ENCODE peak calls at places on chromosomes 5 and 9, in ten cellular contexts. One of them, this sample, is unnamed.

GRCh38 chr5:155735388-155735787 is 591.6 kb upstream of the SGCD start:
- DNase-seq in neural progenitor cell: peak
- DNase-seq in thyroid gland: peak
- DNase-seq in cardiac muscle cell: no peak
- DNase-seq in A549: no peak
- DNase-seq in PC-3: no peak
- DNase-seq in tibial nerve: no peak
- DNase-seq in mesendoderm: peak
- DNase-seq in heart right ventricle: peak
- DNase-seq in ovary: no peak
- DNase-seq in this sample: no peak

GRCh38 chr5:109585012-109585599 is 104.6 kb upstream of the MAN2A1 start:
- DNase-seq in neural progenitor cell: no peak
- DNase-seq in thyroid gland: no peak
- DNase-seq in cardiac muscle cell: no peak
- DNase-seq in A549: no peak
- DNase-seq in PC-3: no peak
- DNase-seq in tibial nerve: no peak
- DNase-seq in mesendoderm: peak
- DNase-seq in heart right ventricle: no peak
- DNase-seq in ovary: no peak
- DNase-seq in this sample: no peak

GRCh38 chr9:91295357-91295756 is 66.4 kb downstream of the AUH start:
- DNase-seq in neural progenitor cell: no peak
- DNase-seq in thyroid gland: no peak
- DNase-seq in cardiac muscle cell: no peak
- DNase-seq in A549: no peak
- DNase-seq in PC-3: no peak
- DNase-seq in tibial nerve: no peak
- DNase-seq in mesendoderm: no peak
- DNase-seq in heart right ventricle: no peak
- DNase-seq in ovary: no peak
- DNase-seq in this sample: no peak

GRCh38 chr5:178525906-178526732 is 64.1 kb downstream of the COL23A1 start:
- DNase-seq in neural progenitor cell: no peak
- DNase-seq in thyroid gland: no peak
- DNase-seq in cardiac muscle cell: no peak
- DNase-seq in A549: no peak
- DNase-seq in PC-3: peak
- DNase-seq in tibial nerve: no peak
- DNase-seq in mesendoderm: no peak
- DNase-seq in heart right ventricle: no peak
- DNase-seq in ovary: no peak
- DNase-seq in this sample: no peak

GRCh38 chr5:105953616-105954015 is 1717.1 kb downstream of the EFNA5 start:
- DNase-seq in neural progenitor cell: no peak
- DNase-seq in thyroid gland: no peak
- DNase-seq in cardiac muscle cell: no peak
- DNase-seq in A549: no peak
- DNase-seq in PC-3: no peak
- DNase-seq in tibial nerve: no peak
- DNase-seq in mesendoderm: no peak
- DNase-seq in heart right ventricle: no peak
- DNase-seq in ovary: no peak
- DNase-seq in this sample: no peak

GRCh38 chr5:160432815-160433214 is 11.2 kb downstream of the PTTG1 start:
- DNase-seq in neural progenitor cell: no peak
- DNase-seq in thyroid gland: peak
- DNase-seq in cardiac muscle cell: no peak
- DNase-seq in A549: no peak
- DNase-seq in PC-3: no peak
- DNase-seq in tibial nerve: no peak
- DNase-seq in mesendoderm: no peak
- DNase-seq in heart right ventricle: no peak
- DNase-seq in ovary: no peak
- DNase-seq in this sample: no peak

GRCh38 chr9:134365791-134366222 is 39.6 kb downstream of the RXRA start:
- DNase-seq in neural progenitor cell: peak
- DNase-seq in thyroid gland: no peak
- DNase-seq in cardiac muscle cell: peak
- DNase-seq in A549: peak
- DNase-seq in PC-3: no peak
- DNase-seq in tibial nerve: peak
- DNase-seq in mesendoderm: peak
- DNase-seq in heart right ventricle: peak
- DNase-seq in ovary: peak
- DNase-seq in this sample: no peak

GRCh38 chr5:38191693-38192092 is 66.7 kb upstream of the EGFLAM start:
- DNase-seq in neural progenitor cell: no peak
- DNase-seq in thyroid gland: no peak
- DNase-seq in cardiac muscle cell: no peak
- DNase-seq in A549: no peak
- DNase-seq in PC-3: no peak
- DNase-seq in tibial nerve: no peak
- DNase-seq in mesendoderm: no peak
- DNase-seq in heart right ventricle: no peak
- DNase-seq in ovary: no peak
- DNase-seq in this sample: no peak

GRCh38 chr5:124678992-124679519 is 67.4 kb downstream of the ZNF608 start:
- DNase-seq in neural progenitor cell: peak
- DNase-seq in thyroid gland: no peak
- DNase-seq in cardiac muscle cell: no peak
- DNase-seq in A549: no peak
- DNase-seq in PC-3: no peak
- DNase-seq in tibial nerve: no peak
- DNase-seq in mesendoderm: no peak
- DNase-seq in heart right ventricle: no peak
- DNase-seq in ovary: no peak
- DNase-seq in this sample: no peak

GRCh38 chr5:124677376-124677998 is 69.0 kb downstream of the ZNF608 start:
- DNase-seq in neural progenitor cell: no peak
- DNase-seq in thyroid gland: peak
- DNase-seq in cardiac muscle cell: no peak
- DNase-seq in A549: no peak
- DNase-seq in PC-3: no peak
- DNase-seq in tibial nerve: no peak
- DNase-seq in mesendoderm: no peak
- DNase-seq in heart right ventricle: no peak
- DNase-seq in ovary: no peak
- DNase-seq in this sample: peak

GRCh38 chr5:124679578-124680210 is 66.7 kb downstream of the ZNF608 start:
- DNase-seq in neural progenitor cell: no peak
- DNase-seq in thyroid gland: no peak
- DNase-seq in cardiac muscle cell: no peak
- DNase-seq in A549: no peak
- DNase-seq in PC-3: no peak
- DNase-seq in tibial nerve: no peak
- DNase-seq in mesendoderm: no peak
- DNase-seq in heart right ventricle: no peak
- DNase-seq in ovary: no peak
- DNase-seq in this sample: no peak

GRCh38 chr5:124677999-124678385 is 68.4 kb downstream of the ZNF608 start:
- DNase-seq in neural progenitor cell: no peak
- DNase-seq in thyroid gland: no peak
- DNase-seq in cardiac muscle cell: no peak
- DNase-seq in A549: no peak
- DNase-seq in PC-3: no peak
- DNase-seq in tibial nerve: no peak
- DNase-seq in mesendoderm: no peak
- DNase-seq in heart right ventricle: no peak
- DNase-seq in ovary: no peak
- DNase-seq in this sample: no peak

DNA sequence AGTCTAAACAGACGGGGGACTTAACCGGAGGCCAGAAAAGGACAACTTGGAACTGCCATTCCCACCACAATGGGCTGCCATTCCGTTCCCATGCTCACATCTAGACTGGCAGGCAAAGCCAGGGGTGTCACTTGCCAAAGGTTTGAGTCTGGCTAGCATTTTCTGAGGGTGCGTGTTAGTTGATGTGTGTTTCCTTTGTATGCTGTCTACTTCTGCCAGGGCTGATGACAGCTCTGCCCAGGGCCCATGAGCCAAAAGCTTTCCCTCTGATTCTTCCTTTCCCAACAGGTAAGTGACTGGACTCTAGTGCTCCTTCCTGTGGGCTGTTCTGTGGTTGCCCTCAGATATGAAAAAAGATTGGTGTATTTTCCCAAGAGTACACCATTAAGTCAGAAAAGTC is 68.0 kb downstream of the ZNF608 start:
- DNase-seq in neural progenitor cell: no peak
- DNase-seq in thyroid gland: no peak
- DNase-seq in cardiac muscle cell: no peak
- DNase-seq in A549: no peak
- DNase-seq in PC-3: no peak
- DNase-seq in tibial nerve: no peak
- DNase-seq in mesendoderm: no peak
- DNase-seq in heart right ventricle: peak
- DNase-seq in ovary: no peak
- DNase-seq in this sample: no peak
- H3K27ac ChIP-seq in neural progenitor cell: peak
- H3K27ac ChIP-seq in thyroid gland: no peak
- H3K27ac ChIP-seq in cardiac muscle cell: peak
- H3K27ac ChIP-seq in A549: no peak
- H3K27ac ChIP-seq in PC-3: no peak
- H3K27ac ChIP-seq in tibial nerve: peak
- H3K27ac ChIP-seq in mesendoderm: no peak
- H3K27ac ChIP-seq in heart right ventricle: peak
- H3K27ac ChIP-seq in ovary: no peak
- H3K27ac ChIP-seq in this sample: peak

DNA sequence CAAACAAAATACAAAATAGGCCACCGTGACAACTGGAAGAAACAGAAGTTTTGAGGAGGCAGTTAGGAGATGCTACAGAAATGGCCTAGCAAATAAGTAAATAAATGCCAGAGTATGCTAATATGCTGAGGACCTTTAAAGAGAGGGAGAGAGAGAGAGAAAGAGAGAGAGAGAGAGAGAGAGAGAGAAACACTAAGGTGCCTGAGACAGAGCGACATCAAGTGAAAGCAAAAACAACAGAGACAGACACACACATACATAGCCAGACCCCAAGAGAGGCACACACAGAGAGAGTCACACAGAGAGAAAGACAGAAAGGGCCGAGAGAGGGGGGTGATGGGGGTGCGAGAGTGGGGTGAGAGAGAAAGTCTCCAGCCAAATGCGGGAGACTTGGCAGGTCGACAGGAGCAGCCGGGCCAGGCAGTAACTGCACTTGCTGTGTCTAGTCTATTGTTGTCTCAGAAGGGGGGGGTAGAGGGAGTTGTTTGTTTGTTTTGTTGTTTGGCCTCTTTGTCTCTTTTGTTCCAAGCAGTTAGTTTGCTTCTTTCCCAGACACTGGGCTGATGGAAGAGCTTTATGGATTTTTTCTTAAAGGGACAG is 30.1 kb upstream of the NFIB start:
- DNase-seq in neural progenitor cell: peak
- DNase-seq in thyroid gland: peak
- DNase-seq in cardiac muscle cell: no peak
- DNase-seq in A549: peak
- DNase-seq in PC-3: no peak
- DNase-seq in tibial nerve: no peak
- DNase-seq in mesendoderm: no peak
- DNase-seq in heart right ventricle: peak
- DNase-seq in ovary: peak
- DNase-seq in this sample: peak
- H3K4me3 ChIP-seq in neural progenitor cell: peak
- H3K4me3 ChIP-seq in thyroid gland: peak
- H3K4me3 ChIP-seq in cardiac muscle cell: no peak
- H3K4me3 ChIP-seq in A549: no peak
- H3K4me3 ChIP-seq in PC-3: no peak
- H3K4me3 ChIP-seq in tibial nerve: peak
- H3K4me3 ChIP-seq in mesendoderm: no peak
- H3K4me3 ChIP-seq in heart right ventricle: peak
- H3K4me3 ChIP-seq in ovary: no peak
- H3K4me3 ChIP-seq in this sample: peak

GRCh38 chr9:108258640-108259039 is 597.1 kb downstream of the ACTL7B start:
- DNase-seq in neural progenitor cell: no peak
- DNase-seq in thyroid gland: no peak
- DNase-seq in cardiac muscle cell: no peak
- DNase-seq in A549: no peak
- DNase-seq in PC-3: no peak
- DNase-seq in tibial nerve: no peak
- DNase-seq in mesendoderm: no peak
- DNase-seq in heart right ventricle: no peak
- DNase-seq in ovary: no peak
- DNase-seq in this sample: no peak

GRCh38 chr9:108257387-108257786 is 598.4 kb downstream of the ACTL7B start:
- DNase-seq in neural progenitor cell: no peak
- DNase-seq in thyroid gland: no peak
- DNase-seq in cardiac muscle cell: no peak
- DNase-seq in A549: no peak
- DNase-seq in PC-3: no peak
- DNase-seq in tibial nerve: no peak
- DNase-seq in mesendoderm: no peak
- DNase-seq in heart right ventricle: no peak
- DNase-seq in ovary: no peak
- DNase-seq in this sample: no peak

GRCh38 chr9:108254236-108254635 is 601.5 kb downstream of the ACTL7B start:
- DNase-seq in neural progenitor cell: no peak
- DNase-seq in thyroid gland: no peak
- DNase-seq in cardiac muscle cell: no peak
- DNase-seq in A549: no peak
- DNase-seq in PC-3: no peak
- DNase-seq in tibial nerve: no peak
- DNase-seq in mesendoderm: no peak
- DNase-seq in heart right ventricle: no peak
- DNase-seq in ovary: no peak
- DNase-seq in this sample: no peak

GRCh38 chr9:108262836-108263235 is 593.0 kb downstream of the ACTL7B start:
- DNase-seq in neural progenitor cell: no peak
- DNase-seq in thyroid gland: no peak
- DNase-seq in cardiac muscle cell: no peak
- DNase-seq in A549: no peak
- DNase-seq in PC-3: no peak
- DNase-seq in tibial nerve: no peak
- DNase-seq in mesendoderm: no peak
- DNase-seq in heart right ventricle: no peak
- DNase-seq in ovary: no peak
- DNase-seq in this sample: no peak

GRCh38 chr9:108259917-108260675 is 595.7 kb downstream of the ACTL7B start:
- DNase-seq in neural progenitor cell: no peak
- DNase-seq in thyroid gland: no peak
- DNase-seq in cardiac muscle cell: no peak
- DNase-seq in A549: no peak
- DNase-seq in PC-3: no peak
- DNase-seq in tibial nerve: no peak
- DNase-seq in mesendoderm: no peak
- DNase-seq in heart right ventricle: no peak
- DNase-seq in ovary: no peak
- DNase-seq in this sample: no peak
- H3K27ac ChIP-seq in neural progenitor cell: no peak
- H3K27ac ChIP-seq in thyroid gland: no peak
- H3K27ac ChIP-seq in cardiac muscle cell: no peak
- H3K27ac ChIP-seq in A549: no peak
- H3K27ac ChIP-seq in PC-3: no peak
- H3K27ac ChIP-seq in tibial nerve: no peak
- H3K27ac ChIP-seq in mesendoderm: no peak
- H3K27ac ChIP-seq in heart right ventricle: no peak
- H3K27ac ChIP-seq in ovary: no peak
- H3K27ac ChIP-seq in this sample: no peak

DNA sequence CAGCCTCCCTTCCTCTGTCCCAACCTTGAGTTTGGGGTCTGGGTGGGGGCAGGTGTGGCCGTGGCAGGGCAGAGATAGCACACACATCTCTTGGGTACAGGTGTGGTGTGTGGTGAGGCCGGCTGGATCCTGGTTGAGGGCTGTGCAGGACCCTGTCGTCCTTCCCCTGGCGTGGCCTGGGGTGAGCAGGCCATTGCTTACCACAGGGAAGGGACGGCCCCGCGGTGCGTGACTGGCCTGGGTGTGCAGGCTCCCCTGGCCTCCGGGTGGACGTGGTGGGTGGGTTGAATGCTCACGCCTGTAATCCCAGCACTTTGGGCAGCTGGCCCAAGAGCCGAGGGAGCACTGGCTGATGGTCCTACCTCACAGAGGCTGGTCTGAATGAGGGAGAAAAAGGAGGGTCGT is 1.2 kb downstream of the ARRDC1 start:
- DNase-seq in neural progenitor cell: no peak
- DNase-seq in thyroid gland: peak
- DNase-seq in cardiac muscle cell: no peak
- DNase-seq in A549: no peak
- DNase-seq in PC-3: no peak
- DNase-seq in tibial nerve: no peak
- DNase-seq in mesendoderm: no peak
- DNase-seq in heart right ventricle: no peak
- DNase-seq in ovary: no peak
- DNase-seq in this sample: no peak
- H3K4me3 ChIP-seq in neural progenitor cell: peak
- H3K4me3 ChIP-seq in thyroid gland: peak
- H3K4me3 ChIP-seq in cardiac muscle cell: peak
- H3K4me3 ChIP-seq in A549: peak
- H3K4me3 ChIP-seq in PC-3: peak
- H3K4me3 ChIP-seq in tibial nerve: peak
- H3K4me3 ChIP-seq in mesendoderm: no peak
- H3K4me3 ChIP-seq in heart right ventricle: peak
- H3K4me3 ChIP-seq in ovary: peak
- H3K4me3 ChIP-seq in this sample: peak